ENCODE peak calls at places on chromosomes 2 and 18, in ten cellular contexts. Y is coronary artery; S is HFF-Myc; V is amniotic epithelial cell; X is small intestine; D is sciatic nerve; A is naive thymus-derived CD8-positive, alpha-beta T cell; I is fibroblast of lung; T is left cardiac atrium; M is mucosa of descending colon. E is an unnamed sample.

GRCh38 chr2:167380094-167380493 is 491.8 kb downstream of the XIRP2 start:
- DNase-seq in I (no peak), M (peak), V (no peak), S (no peak), A (no peak), X (no peak), D (no peak), T (no peak), Y (no peak), E (no peak)

GRCh38 chr18:13264986-13265900 is 46.7 kb downstream of the LDLRAD4 start:
- DNase-seq in D (peak), S (no peak), M (no peak), V (no peak), A (no peak), Y (no peak), T (no peak), I (no peak), X (no peak), E (no peak)

GRCh38 chr2:237572742-237573101 is 6.3 kb downstream of the PRLH start:
- DNase-seq in S (no peak), X (no peak), D (no peak), M (peak), A (no peak), T (no peak), Y (no peak), V (no peak), I (no peak), E (no peak)

GRCh38 chr2:186575302-186575701 is 14.6 kb upstream of the ITGAV start:
- DNase-seq in A (no peak), X (peak), D (no peak), S (peak), Y (no peak), V (peak), T (peak), M (no peak), I (peak), E (no peak)

GRCh38 chr2:45836316-45836715 is 184.8 kb downstream of the PRKCE start:
- DNase-seq in T (no peak), V (no peak), A (no peak), S (no peak), Y (no peak), D (no peak), I (no peak), M (no peak), X (no peak), E (peak)

GRCh38 chr2:20071397-20072383 is 20.3 kb upstream of the LAPTM4A start:
- DNase-seq in T (peak), X (no peak), I (peak), V (peak), A (no peak), D (no peak), Y (no peak), M (no peak), S (peak), E (peak)

GRCh38 chr2:44126106-44126797 is 42.4 kb upstream of the PPM1B start:
- DNase-seq in V (peak), A (no peak), Y (no peak), S (no peak), D (no peak), I (no peak), X (peak), M (no peak), T (no peak), E (no peak)

GRCh38 chr2:191976436-191976835 is 129.5 kb upstream of the CAVIN2 start:
- DNase-seq in T (no peak), V (peak), X (no peak), D (no peak), M (no peak), S (peak), I (peak), A (no peak), Y (no peak), E (no peak)

GRCh38 chr2:42125887-42126594 is 43.1 kb upstream of the EML4 start:
- DNase-seq in T (no peak), S (no peak), D (no peak), X (peak), M (peak), A (no peak), I (peak), V (no peak), Y (no peak), E (no peak)

GRCh38 chr2:219384083-219384713 is 3.5 kb downstream of the DNPEP start:
- DNase-seq in V (no peak), M (no peak), Y (no peak), X (no peak), A (no peak), D (no peak), T (no peak), S (no peak), I (no peak), E (no peak)

GRCh38 chr2:57549642-57550102 is 496.9 kb upstream of the VRK2 start:
- DNase-seq in Y (no peak), A (no peak), S (no peak), I (no peak), X (no peak), D (no peak), M (no peak), T (no peak), V (peak), E (no peak)

GRCh38 chr2:101524811-101525430 is 50.0 kb upstream of the RFX8 start:
- DNase-seq in M (no peak), D (no peak), A (no peak), S (no peak), V (peak), Y (no peak), X (no peak), I (no peak), T (no peak), E (no peak)

GRCh38 chr18:5294113-5294617 is 1.4 kb downstream of the ZBTB14 start:
- DNase-seq in M (peak), X (peak), Y (no peak), D (peak), V (peak), T (peak), S (no peak), I (peak), A (peak), E (peak)

GRCh38 chr2:221103930-221104329 is 468.2 kb downstream of the EPHA4 start:
- DNase-seq in S (no peak), D (no peak), T (peak), I (peak), A (no peak), V (no peak), M (no peak), X (no peak), Y (no peak), E (no peak)

GRCh38 chr2:138827426-138828054 is 47.4 kb upstream of the NXPH2 start:
- DNase-seq in A (peak), D (no peak), T (no peak), I (peak), X (peak), V (peak), S (peak), Y (no peak), M (no peak), E (no peak)

GRCh38 chr2:142907653-142908052 is 30.2 kb downstream of the KYNU start:
- DNase-seq in D (no peak), V (no peak), S (no peak), M (no peak), Y (no peak), X (no peak), I (no peak), T (no peak), A (no peak), E (no peak)

GRCh38 chr18:9506046-9506792 is 30.9 kb downstream of the RALBP1 start:
- DNase-seq in D (no peak), M (no peak), S (no peak), X (no peak), T (no peak), Y (no peak), A (no peak), I (peak), V (peak), E (no peak)

GRCh38 chr2:46615555-46616487 is 136.5 kb downstream of the TMEM247 start:
- DNase-seq in Y (no peak), I (peak), D (no peak), S (no peak), X (peak), M (peak), V (peak), T (no peak), A (no peak), E (no peak)